ENCODE peak calls at places on chromosomes 3 and 15, in four cellular contexts. A is ovary, X is cardiac muscle cell, Z is MM.1S. T is an unnamed sample. For H3K4me1 and H3K9me3, the result is how much of the 10 kb centered on the place peaks cover.

GRCh38 chr3:154430014-154430413 is at the start of gene GPR149:
- DNase-seq in X (no peak), A (no peak), Z (no peak), T (no peak)

GRCh38 chr3:45345849-45346535 is 42.4 kb upstream of the LARS2 start:
- DNase-seq in Z (no peak), A (no peak), X (no peak), T (no peak)

GRCh38 chr3:146739203-146739671 is 134.1 kb upstream of the PLSCR5 start:
- DNase-seq in Z (peak), A (no peak), X (no peak), T (no peak)

GRCh38 chr15:79400650-79401049 is 31.5 kb upstream of the MINAR1 start:
- DNase-seq in A (no peak), Z (no peak), X (no peak), T (no peak)

GRCh38 chr15:94080416-94080815 is 150.9 kb upstream of the MCTP2 start:
- DNase-seq in X (no peak), Z (peak), A (no peak), T (no peak)

GRCh38 chr3:100368421-100368820 is 32.5 kb downstream of the TOMM70 start:
- DNase-seq in X (peak), Z (no peak), A (no peak), T (no peak)

GRCh38 chr3:46396129-46396528 is 10.7 kb downstream of the CCR5AS start:
- DNase-seq in A (no peak), Z (peak), X (no peak), T (no peak)

GRCh38 chr15:31758126-31758525 is 272.2 kb upstream of the CHRNA7 start:
- DNase-seq in Z (peak), X (peak), A (peak), T (peak)

GRCh38 chr3:9213019-9213646 is 36.3 kb downstream of the SRGAP3 start:
- DNase-seq in X (no peak), Z (no peak), A (no peak), T (no peak)

GRCh38 chr3:71499477-71499876 is 84.1 kb downstream of the FOXP1 start:
- DNase-seq in Z (no peak), A (no peak), X (no peak), T (no peak)

GRCh38 chr15:40249477-40250303 is 10.8 kb downstream of the PAK6 start:
- DNase-seq in Z (no peak), X (peak), A (peak), T (no peak)

GRCh38 chr15:29089731-29090616 is 179.6 kb downstream of the NSMCE3 start:
- DNase-seq in Z (no peak), A (no peak), X (peak), T (no peak)

GRCh38 chr3:125116311-125117069 is 60.7 kb upstream of the HEG1 start:
- DNase-seq in A (no peak), X (peak), Z (no peak), T (no peak)

GRCh38 chr3:28575748-28576589 is 227.3 kb upstream of the AZI2 start:
- DNase-seq in Z (no peak), X (peak), A (peak), T (no peak)

GRCh38 chr15:52351206-52351907 is 55.8 kb upstream of the MYO5C start:
- DNase-seq in X (peak), Z (no peak), A (no peak), T (no peak)

GRCh38 chr3:71064976-71065763 is 518.4 kb downstream of the FOXP1 start:
- DNase-seq in Z (peak), X (peak), A (peak), T (peak)

GRCh38 chr3:36964827-36965226 is 20.0 kb upstream of the TRANK1 start:
- DNase-seq in Z (no peak), A (no peak), X (no peak), T (no peak)

GRCh38 chr3:197023241-197023997 is 6.2 kb downstream of the MELTF start:
- DNase-seq in A (peak), X (no peak), Z (peak), T (no peak)

GRCh38 chr15:45903283-45903682 is 268.5 kb downstream of the SQOR start:
- DNase-seq in Z (no peak), X (peak), A (no peak), T (no peak)

GRCh38 chr3:69504232-69504631 is 118.3 kb upstream of the FRMD4B start:
- DNase-seq in X (peak), A (no peak), Z (no peak), T (no peak)

GRCh38 chr3:58706395-58706794 is 39.8 kb upstream of the FAM3D start:
- DNase-seq in X (no peak), A (no peak), Z (no peak), T (no peak)

GRCh38 chr3:150227839-150228238 is 180.3 kb upstream of the TSC22D2 start:
- DNase-seq in Z (peak), A (no peak), X (peak), T (peak)

GRCh38 chr15:66633851-66634250 is 68.1 kb upstream of the LCTL start:
- DNase-seq in X (no peak), A (no peak), Z (no peak), T (no peak)

GRCh38 chr15:78120523-78120922 is 10.7 kb downstream of the CIB2 start:
- DNase-seq in A (no peak), X (no peak), Z (no peak), T (no peak)

GRCh38 chr3:141255864-141256263 is 24.2 kb downstream of the PXYLP1 start:
- DNase-seq in Z (no peak), A (no peak), X (peak), T (peak)

GRCh38 chr3:11300970-11301369 is 28.8 kb downstream of the ATG7 start:
- DNase-seq in Z (peak), A (no peak), X (no peak), T (peak)

GRCh38 chr3:181691951-181692849 is 19.5 kb upstream of the SOX2 start:
- DNase-seq in Z (no peak), X (no peak), A (no peak), T (no peak)

GRCh38 chr3:148975696-148976095 is 15.6 kb upstream of the GYG1 start:
- DNase-seq in Z (no peak), A (no peak), X (no peak), T (no peak)

GRCh38 chr3:149771652-149772271 is 19.5 kb upstream of the COMMD2 start:
- DNase-seq in A (peak), Z (peak), X (peak), T (peak)

GRCh38 chr15:62549345-62549970 is 384.4 kb upstream of the C2CD4B start:
- DNase-seq in A (no peak), Z (peak), X (peak), T (peak)

GRCh38 chr15:86061581-86061980 is 18.1 kb upstream of the AGBL1 start:
- DNase-seq in X (no peak), A (no peak), Z (no peak), T (no peak)

GRCh38 chr15:70035051-70035718 is 62.5 kb downstream of the TLE3 start:
- DNase-seq in Z (no peak), A (peak), X (no peak), T (no peak)
- H3K4me3 ChIP-seq in Z (no peak), A (no peak), X (no peak), T (no peak)

GRCh38 chr3:23931597-23931996 is 13.5 kb upstream of the NR1D2 start:
- DNase-seq in A (no peak), Z (no peak), X (no peak), T (no peak)

GRCh38 chr3:23926736-23927135 is 9.8 kb downstream of the RPL15 start:
- DNase-seq in A (no peak), Z (no peak), X (peak), T (no peak)

GRCh38 chr3:23926246-23926645 is 9.3 kb downstream of the RPL15 start:
- DNase-seq in A (no peak), Z (no peak), X (no peak), T (no peak)

GRCh38 chr3:23923786-23924185 is 6.9 kb downstream of the RPL15 start:
- DNase-seq in X (peak), Z (no peak), A (no peak), T (no peak)

DNA sequence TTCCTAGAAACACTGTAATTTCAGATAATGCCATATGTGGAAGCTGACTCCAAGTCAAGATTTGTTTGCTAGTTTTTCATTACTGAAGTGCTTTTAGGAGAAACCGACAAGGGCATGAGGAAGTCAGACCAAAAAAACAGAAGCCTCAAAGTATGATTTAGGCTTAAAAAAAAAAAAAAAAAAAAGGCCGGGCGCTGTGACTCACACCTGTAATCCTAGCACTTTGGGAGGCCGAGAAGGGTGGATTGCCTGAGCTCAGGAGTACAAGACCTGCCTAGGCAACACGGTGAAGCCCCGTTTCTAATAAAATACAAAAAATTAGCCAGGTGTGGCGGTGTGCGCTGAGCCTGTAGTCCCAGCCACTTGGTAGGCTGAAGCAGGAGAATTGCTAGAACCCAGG is 11.6 kb downstream of the RPL15 start:
- DNase-seq in X (no peak), A (no peak), Z (no peak), T (no peak)
- H3K4me1 ChIP-seq in X (under half), A (under half), Z (under half), T (under half)

GRCh38 chr3:108677811-108678210 is 79.4 kb downstream of the RETNLB start:
- DNase-seq in A (no peak), X (no peak), Z (no peak), T (no peak)
- H3K9me3 ChIP-seq in A (under half), X (under half), Z (under half), T (under half)

GRCh38 chr3:114217266-114217665 is 20.1 kb downstream of the ZNF80 start:
- DNase-seq in A (no peak), X (peak), Z (no peak), T (no peak)

GRCh38 chr3:114218578-114219185 is 18.7 kb downstream of the ZNF80 start:
- DNase-seq in X (no peak), A (no peak), Z (no peak), T (no peak)

GRCh38 chr3:114218006-114218405 is 19.4 kb downstream of the ZNF80 start:
- DNase-seq in Z (no peak), A (no peak), X (peak), T (no peak)

GRCh38 chr3:114214542-114215341 is 22.6 kb downstream of the ZNF80 start:
- DNase-seq in Z (no peak), X (no peak), A (no peak), T (peak)

DNA sequence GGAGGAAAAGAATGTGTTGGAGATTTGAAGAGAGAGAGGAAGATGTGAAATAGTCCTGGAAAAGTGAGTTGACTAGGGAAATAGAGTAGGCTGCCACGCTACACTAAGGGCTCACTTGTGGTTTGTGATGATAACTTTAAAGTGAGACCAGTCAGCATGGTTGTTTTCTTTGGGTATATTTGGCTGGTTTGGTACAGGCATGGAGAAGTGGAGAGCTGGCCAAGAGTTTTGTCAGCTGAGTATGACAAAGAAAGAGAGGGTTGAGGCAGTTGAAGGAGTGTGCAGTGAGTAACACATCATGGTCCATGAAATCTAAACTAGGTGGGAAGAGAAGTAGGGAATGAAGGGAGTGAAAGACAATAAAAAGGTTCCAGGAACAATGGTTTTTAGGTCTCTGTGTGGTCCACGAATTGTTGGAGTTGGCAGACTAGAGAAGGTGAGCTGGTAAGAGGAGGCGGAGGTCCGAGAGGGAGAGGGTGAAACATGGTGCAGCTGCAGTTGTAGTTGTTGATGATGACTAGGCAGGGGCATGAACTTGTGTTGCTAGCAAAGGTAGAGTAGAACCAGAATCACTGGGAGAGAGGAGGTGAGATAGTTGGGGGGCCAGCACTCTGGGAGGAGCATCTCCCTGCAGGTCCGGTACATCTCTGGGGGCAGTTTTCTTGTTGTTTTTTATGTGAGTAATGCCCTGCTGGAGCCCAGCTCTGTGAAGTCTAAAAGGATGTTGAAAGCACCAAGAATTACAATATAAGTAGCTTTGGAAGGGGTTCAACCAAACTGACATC is 21.0 kb downstream of the ZNF80 start:
- DNase-seq in A (no peak), Z (no peak), X (peak), T (no peak)
- H3K4me3 ChIP-seq in A (no peak), Z (no peak), X (no peak), T (no peak)

DNA sequence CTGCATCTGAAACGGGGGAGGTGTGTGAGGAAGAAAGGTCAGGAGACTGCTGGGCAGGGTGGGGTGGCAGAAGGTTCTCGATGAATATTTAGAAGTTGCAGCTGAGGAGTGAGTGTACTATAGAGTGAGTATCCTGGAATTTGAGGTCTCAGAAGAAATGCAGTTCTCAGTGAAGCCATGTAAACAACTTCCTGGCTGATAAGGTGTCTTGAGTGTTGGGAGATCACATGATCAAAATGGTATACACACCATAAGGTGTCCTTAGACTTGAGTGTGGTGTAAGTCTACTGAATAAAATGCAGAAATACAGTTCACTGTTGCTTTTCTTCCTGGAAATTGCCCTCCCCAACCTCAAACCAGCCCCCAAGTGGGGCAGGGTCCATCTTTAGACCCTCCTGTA is 9.9 kb downstream of the B3GNT5 start:
- DNase-seq in A (no peak), X (no peak), Z (no peak), T (peak)
- H3K4me1 ChIP-seq in A (under half), X (under half), Z (under half), T (under half)

GRCh38 chr15:64582202-64582601 is 121.8 kb downstream of the ZNF609 start:
- DNase-seq in X (peak), Z (no peak), A (no peak), T (no peak)

GRCh38 chr15:64583519-64583918 is 123.1 kb downstream of the ZNF609 start:
- DNase-seq in A (no peak), X (no peak), Z (no peak), T (no peak)

GRCh38 chr15:64583983-64584382 is 123.6 kb downstream of the ZNF609 start:
- DNase-seq in X (no peak), A (no peak), Z (no peak), T (no peak)

GRCh38 chr15:64580696-64581407 is 120.5 kb downstream of the ZNF609 start:
- DNase-seq in A (no peak), Z (no peak), X (no peak), T (no peak)

DNA sequence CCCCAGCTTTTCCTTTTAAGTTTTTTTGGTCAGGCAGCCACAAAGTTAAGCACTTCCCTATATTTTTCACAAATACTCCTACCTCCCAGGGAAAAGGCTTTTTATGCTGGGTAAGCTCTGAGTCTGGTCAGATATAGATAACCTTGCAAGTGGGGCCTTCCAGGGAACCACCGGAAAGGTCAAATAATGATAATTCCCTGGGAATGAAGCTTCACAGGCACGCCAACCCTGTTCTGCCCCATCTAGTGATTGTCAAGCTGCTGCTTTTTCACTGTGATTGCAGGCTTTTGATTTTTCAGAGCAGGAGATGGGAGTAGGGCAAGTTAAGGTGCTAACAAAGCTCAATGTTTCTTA is 121.0 kb downstream of the ZNF609 start:
- DNase-seq in A (no peak), X (no peak), Z (no peak), T (no peak)
- H3K9me3 ChIP-seq in A (under half), X (under half), Z (under half), T (under half)

GRCh38 chr15:55740479-55740878 is 2.5 kb downstream of the PRTG start:
- DNase-seq in Z (no peak), A (no peak), X (no peak), T (no peak)

GRCh38 chr15:55742498-55742926 is 440 bp downstream of the PRTG start:
- DNase-seq in A (peak), X (peak), Z (no peak), T (no peak)

GRCh38 chr15:55739641-55740040 is 3.3 kb downstream of the PRTG start:
- DNase-seq in A (no peak), Z (no peak), X (no peak), T (no peak)

GRCh38 chr15:55741592-55742497 is 1.1 kb downstream of the PRTG start:
- DNase-seq in A (peak), X (peak), Z (peak), T (no peak)

GRCh38 chr15:55740981-55741591 is 1.9 kb downstream of the PRTG start:
- DNase-seq in A (no peak), X (no peak), Z (no peak), T (no peak)
- H3K4me3 ChIP-seq in A (peak), X (peak), Z (no peak), T (no peak)